ENCODE peak calls at places on chromosome 3, in ten cellular contexts. X, V, R, A, T, W, C, G, M and Q are unnamed samples. For H3K36me3, the result is how much of the 10 kb centered on the place peaks cover.

GRCh38 chr3:144403040-144403457 is 431.4 kb downstream of the DIPK2A start:
- DNase-seq in X (no peak), V (no peak), R (no peak), A (no peak), T (no peak), W (no peak), C (no peak), G (no peak), M (no peak), Q (no peak)

GRCh38 chr3:111236833-111237713 is 165.5 kb downstream of the NECTIN3 start:
- DNase-seq in X (no peak), V (no peak), R (no peak), A (no peak), T (no peak), W (no peak), C (no peak), G (no peak), M (peak), Q (no peak)

GRCh38 chr3:41265011-41265545 is 65.8 kb downstream of the CTNNB1 start:
- DNase-seq in X (no peak), V (no peak), R (no peak), A (no peak), T (no peak), W (no peak), C (no peak), G (no peak), M (peak), Q (no peak)

GRCh38 chr3:126720596-126720995 is 16.6 kb downstream of the CHCHD6 start:
- DNase-seq in X (no peak), V (no peak), R (no peak), A (no peak), T (no peak), W (no peak), C (no peak), G (no peak), M (no peak), Q (no peak)

GRCh38 chr3:179555604-179556003 is 7.1 kb upstream of the ACTL6A start:
- DNase-seq in X (no peak), V (no peak), R (no peak), A (no peak), T (no peak), W (no peak), C (no peak), G (no peak), M (no peak), Q (no peak)

GRCh38 chr3:177597325-177598109 is 400.2 kb upstream of the TBL1XR1 start:
- DNase-seq in X (peak), V (peak), R (peak), A (peak), T (peak), W (no peak), C (no peak), G (no peak), M (peak), Q (peak)

GRCh38 chr3:178514411-178514800 is 21.8 kb upstream of the KCNMB2 start:
- DNase-seq in X (no peak), V (no peak), R (no peak), A (no peak), T (no peak), W (no peak), C (no peak), G (no peak), M (no peak), Q (no peak)

GRCh38 chr3:86782271-86782670 is 208.7 kb downstream of the VGLL3 start:
- DNase-seq in X (no peak), V (no peak), R (no peak), A (no peak), T (no peak), W (no peak), C (no peak), G (no peak), M (no peak), Q (no peak)

GRCh38 chr3:56468184-56469106 is at the start of gene ERC2:
- DNase-seq in X (peak), V (no peak), R (peak), A (no peak), T (peak), W (peak), C (no peak), G (peak), M (peak), Q (no peak)

GRCh38 chr3:102057781-102058421 is 208.6 kb downstream of the NFKBIZ start:
- DNase-seq in X (no peak), V (no peak), R (no peak), A (no peak), T (no peak), W (no peak), C (no peak), G (no peak), M (no peak), Q (peak)

GRCh38 chr3:132205609-132206008 is 111.6 kb upstream of the ACP3 start:
- DNase-seq in X (no peak), V (no peak), R (no peak), A (no peak), T (no peak), W (no peak), C (no peak), G (no peak), M (no peak), Q (no peak)

GRCh38 chr3:72105306-72105705 is 320.4 kb upstream of the PROK2 start:
- DNase-seq in X (no peak), V (no peak), R (no peak), A (no peak), T (no peak), W (no peak), C (no peak), G (no peak), M (no peak), Q (no peak)

GRCh38 chr3:137970914-137971831 is 38.8 kb upstream of the CLDN18 start:
- DNase-seq in X (peak), V (peak), R (peak), A (peak), T (peak), W (peak), C (peak), G (peak), M (peak), Q (peak)

DNA sequence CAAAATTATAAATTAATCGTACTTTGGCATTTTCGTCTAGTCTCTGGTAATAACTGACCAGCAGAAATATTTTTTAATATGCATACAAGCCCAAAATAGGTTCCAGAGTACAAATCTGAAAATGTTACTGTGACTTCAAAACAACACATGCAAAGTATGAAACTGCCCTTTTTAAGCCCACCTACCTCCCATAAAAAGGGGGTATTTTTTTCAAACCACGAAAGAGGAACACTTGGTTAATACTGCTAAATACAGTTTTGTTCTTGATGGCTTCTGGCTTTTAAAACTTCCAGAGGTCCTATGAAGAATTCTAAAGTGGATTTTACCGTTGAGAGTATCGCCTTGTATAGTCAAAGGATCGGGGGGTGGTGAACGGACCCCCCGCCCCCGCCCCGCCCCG is 610.7 kb downstream of the FOXP1 start:
- DNase-seq in X (no peak), V (no peak), R (no peak), A (no peak), T (no peak), W (no peak), C (no peak), G (no peak), M (no peak), Q (no peak)
- H3K36me3 ChIP-seq in X (under half), V (under half), R (half or more), A (under half), T (under half), W (under half), C (under half), G (under half), M (under half), Q (under half)

DNA sequence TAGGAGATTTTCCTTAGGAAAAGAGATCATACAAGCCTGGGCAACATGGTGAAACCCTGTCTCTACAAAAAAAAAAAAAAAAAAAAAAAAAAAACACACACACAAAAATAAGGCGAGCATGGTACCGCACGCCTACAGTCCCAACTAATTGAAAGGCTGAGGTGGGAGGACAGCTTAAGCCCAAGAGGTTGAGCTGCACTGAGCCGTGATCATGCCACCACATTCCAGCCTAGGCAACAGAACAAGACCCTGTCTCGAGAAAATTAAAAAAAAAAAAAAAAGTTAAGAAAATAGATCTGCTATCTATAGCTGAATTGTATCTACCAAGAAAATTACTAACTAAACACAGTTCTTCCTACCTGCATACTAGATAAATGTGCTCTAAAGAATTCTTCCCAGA is 7.1 kb downstream of the MSL2 start:
- DNase-seq in X (no peak), V (no peak), R (no peak), A (no peak), T (no peak), W (no peak), C (no peak), G (no peak), M (no peak), Q (no peak)
- H3K4me3 ChIP-seq in X (no peak), V (no peak), R (no peak), A (no peak), T (no peak), W (no peak), C (no peak), G (no peak), M (no peak), Q (no peak)

DNA sequence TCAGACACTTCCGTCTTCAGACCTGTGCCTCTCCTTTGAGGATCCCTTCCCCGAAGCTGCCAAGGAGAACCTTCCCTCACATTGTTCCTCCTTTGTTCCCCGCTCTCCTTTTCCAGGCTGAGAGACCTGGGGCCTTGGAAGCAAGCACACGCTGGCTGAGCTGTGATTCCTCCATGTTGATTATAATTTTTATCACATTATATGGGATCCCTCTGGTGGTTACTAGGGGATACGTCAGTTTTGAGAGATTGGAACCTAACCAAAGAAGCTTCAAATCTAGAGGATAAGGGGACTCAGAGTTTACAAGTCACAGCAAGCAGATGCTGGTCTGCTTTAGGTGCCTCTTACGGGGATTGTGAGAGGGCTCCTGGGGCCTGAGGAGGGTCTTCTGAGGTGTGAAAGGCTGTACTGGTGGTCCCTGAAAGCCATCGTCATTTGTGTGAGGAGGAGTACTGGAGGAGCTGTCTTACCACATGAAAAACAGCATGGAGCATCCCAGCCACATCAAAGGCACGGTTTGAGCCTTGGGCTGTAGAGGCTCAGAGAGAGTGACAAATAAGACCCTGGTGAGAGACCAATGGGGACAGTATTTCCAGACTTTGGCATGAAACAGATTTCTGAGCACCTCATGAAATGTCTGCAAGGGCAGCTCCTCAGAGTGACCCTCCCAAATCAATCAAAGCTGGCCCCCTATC is 760.1 kb upstream of the CFAP20DC start:
- DNase-seq in X (no peak), V (no peak), R (no peak), A (no peak), T (no peak), W (no peak), C (no peak), G (no peak), M (no peak), Q (peak)
- TF ChIP-seq CTCF in X (no peak), V (no peak), R (peak), A (no peak), T (peak), W (peak), C (peak), G (no peak), M (peak), Q (no peak)

DNA sequence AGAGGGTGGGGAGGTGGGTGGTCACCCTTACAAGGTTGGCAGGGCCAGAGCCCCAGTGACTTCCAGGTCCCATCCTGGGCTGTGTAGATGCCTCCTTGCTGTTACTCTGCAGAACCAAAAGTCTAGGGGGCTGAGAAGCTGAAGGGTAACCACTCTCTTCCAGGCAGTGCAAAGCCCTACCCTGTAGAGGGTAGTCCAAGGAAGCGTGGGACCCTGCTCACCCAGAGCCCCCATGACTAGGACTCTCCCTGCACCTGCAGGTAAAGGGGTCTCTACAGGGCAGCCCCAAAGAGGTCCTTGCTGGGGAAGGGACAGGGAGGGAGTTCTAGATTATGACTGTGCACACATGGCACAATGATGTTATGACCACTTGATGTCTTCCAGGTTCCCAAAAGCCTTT is 14.2 kb downstream of the GHRL start:
- DNase-seq in X (peak), V (no peak), R (no peak), A (peak), T (no peak), W (no peak), C (no peak), G (no peak), M (no peak), Q (no peak)
- H3K36me3 ChIP-seq in X (under half), V (under half), R (half or more), A (under half), T (under half), W (under half), C (under half), G (under half), M (under half), Q (under half)

DNA sequence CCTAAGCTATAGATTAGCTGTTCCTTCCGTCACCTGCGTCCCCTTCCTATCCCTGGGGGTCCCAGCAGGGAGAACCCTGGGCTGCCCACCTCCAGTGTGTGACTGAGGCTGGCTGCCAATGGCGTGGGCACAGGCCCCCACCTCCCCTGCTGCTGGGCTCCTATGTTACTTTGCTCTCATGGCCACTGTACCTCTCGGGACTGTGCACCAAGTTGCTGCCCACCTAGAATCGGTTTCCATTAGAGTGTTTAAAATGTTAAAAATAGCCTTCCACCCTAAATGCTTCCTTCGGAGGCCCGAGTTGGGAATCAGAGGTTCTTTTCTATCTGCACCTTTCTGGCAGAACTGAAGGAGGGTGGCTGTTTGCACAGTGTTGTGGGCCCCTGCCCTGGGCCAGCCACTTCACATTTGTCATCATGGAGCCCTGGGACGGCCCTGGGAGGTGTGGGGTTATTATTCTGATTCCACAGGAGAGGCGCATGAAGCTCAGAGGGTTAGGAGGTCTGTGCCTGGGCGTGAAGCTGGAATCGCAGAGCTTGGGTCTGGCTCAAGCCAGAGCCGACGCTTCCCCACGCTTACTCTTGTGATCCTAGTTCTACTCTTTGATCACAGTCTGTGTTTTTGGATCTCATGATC is 29.1 kb downstream of the IRAK2 start:
- DNase-seq in X (peak), V (no peak), R (no peak), A (no peak), T (no peak), W (no peak), C (no peak), G (no peak), M (no peak), Q (peak)
- H3K4me3 ChIP-seq in X (no peak), V (no peak), R (no peak), A (no peak), T (no peak), W (no peak), C (no peak), G (no peak), M (no peak), Q (no peak)

DNA sequence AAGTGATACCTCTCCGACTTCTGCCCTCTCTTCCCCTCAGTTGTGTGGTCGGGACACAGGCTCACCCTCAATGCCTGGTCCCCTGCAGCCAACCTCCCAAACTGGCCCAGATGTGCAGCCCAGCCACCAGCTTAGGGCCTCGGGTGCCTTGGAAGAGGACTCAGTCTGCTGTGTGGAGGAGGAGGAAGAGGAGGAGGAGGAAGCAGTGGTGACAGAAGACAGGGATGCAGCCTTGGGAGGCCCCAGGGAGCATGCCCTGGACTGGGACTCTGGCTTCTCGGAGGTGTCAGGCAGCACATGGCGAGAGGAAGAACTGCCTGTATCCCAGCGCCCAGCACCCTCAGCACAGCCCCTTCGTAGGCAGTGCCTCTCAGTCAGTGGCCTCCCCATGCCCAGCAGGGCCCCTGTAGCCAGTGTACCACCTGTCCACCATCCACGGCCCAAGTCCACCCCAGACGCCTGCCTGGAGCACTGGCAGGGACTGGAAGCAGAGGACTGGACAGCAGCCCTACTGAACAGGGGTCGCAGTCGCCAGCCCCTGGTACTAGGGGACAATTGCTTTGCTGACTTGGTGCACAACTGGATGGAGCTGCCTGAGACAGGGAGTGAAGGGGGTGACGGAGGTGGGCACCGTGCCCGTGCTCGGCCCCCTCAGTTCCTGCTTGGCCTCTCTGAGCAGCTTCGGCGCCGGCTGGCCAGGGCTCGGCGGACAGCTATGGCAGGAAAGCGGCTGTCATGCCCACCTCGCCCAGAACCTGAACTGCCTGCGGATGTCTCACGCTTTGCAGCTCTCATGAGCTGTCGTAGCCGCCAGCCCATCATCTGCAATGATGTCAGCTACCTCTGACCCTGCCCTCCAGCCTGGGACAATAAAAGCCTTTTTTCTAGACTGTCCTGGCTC is 1.3 kb downstream of the INKA1 start:
- DNase-seq in X (peak), V (no peak), R (peak), A (no peak), T (peak), W (no peak), C (no peak), G (no peak), M (no peak), Q (no peak)
- TF ChIP-seq CTCF in X (no peak), V (no peak), R (no peak), A (no peak), T (no peak), W (no peak), C (no peak), G (no peak), M (no peak), Q (no peak)

GRCh38 chr3:48269592-48269991 is 28.7 kb downstream of the ZNF589 start:
- DNase-seq in X (no peak), V (no peak), R (no peak), A (no peak), T (no peak), W (no peak), C (no peak), G (no peak), M (no peak), Q (no peak)
- H3K36me3 ChIP-seq in X (under half), V (under half), R (under half), A (under half), T (under half), W (under half), C (under half), G (under half), M (under half), Q (under half)